ENCODE peak calls at places on chromosome 1, in five cellular contexts. Z is NCI-H2081, S is NCI-H1436, N is cardiac fibroblast, U is AML-193. B is an unnamed sample.

GRCh38 chr1:206030714-206031113 is 7.0 kb upstream of the CTSE start:
- DNase-seq in Z (peak), S (peak), N (peak), U (peak), B (peak)

GRCh38 chr1:151282883-151283725 is 1.0 kb downstream of the ZNF687 start:
- DNase-seq in Z (no peak), S (peak), N (no peak), U (peak), B (peak)

GRCh38 chr1:78289606-78290005 is 201.2 kb upstream of the PTGFR start:
- DNase-seq in Z (no peak), S (no peak), N (peak), U (no peak), B (no peak)

GRCh38 chr1:229406798-229407197 is 27.1 kb downstream of the ACTA1 start:
- DNase-seq in Z (no peak), S (no peak), N (no peak), U (no peak), B (peak)

GRCh38 chr1:26110731-26111529 is 694 bp upstream of the PDIK1L start:
- DNase-seq in Z (peak), S (peak), N (peak), U (peak), B (peak)

GRCh38 chr1:3444736-3445135 is 9.7 kb upstream of the ARHGEF16 start:
- DNase-seq in Z (no peak), S (no peak), N (no peak), U (no peak), B (no peak)

GRCh38 chr1:112527266-112528010 is 18.7 kb downstream of the WNT2B start:
- DNase-seq in Z (no peak), S (no peak), N (peak), U (no peak), B (no peak)

GRCh38 chr1:198934901-198935301 is 296.1 kb downstream of the PTPRC start:
- DNase-seq in Z (peak), S (peak), N (peak), U (peak), B (no peak)

GRCh38 chr1:65207317-65207716 is 59.3 kb downstream of the AK4 start:
- DNase-seq in Z (no peak), S (no peak), N (no peak), U (no peak), B (no peak)

GRCh38 chr1:2820731-2821372 is 19.4 kb upstream of the TTC34 start:
- DNase-seq in Z (no peak), S (no peak), N (no peak), U (no peak), B (no peak)

GRCh38 chr1:5565281-5565680 is 426.9 kb downstream of the NPHP4 start:
- DNase-seq in Z (no peak), S (no peak), N (no peak), U (no peak), B (no peak)

GRCh38 chr1:211742889-211743529 is 67.6 kb upstream of the NEK2 start:
- DNase-seq in Z (no peak), S (no peak), N (no peak), U (no peak), B (no peak)

GRCh38 chr1:183346276-183346732 is 71.9 kb downstream of the NMNAT2 start:
- DNase-seq in Z (no peak), S (no peak), N (no peak), U (no peak), B (no peak)

GRCh38 chr1:40949563-40949962 is 29.9 kb upstream of the CTPS1 start:
- DNase-seq in Z (no peak), S (no peak), N (no peak), U (no peak), B (no peak)

GRCh38 chr1:94856868-94857267 is 36.7 kb downstream of the SLC44A3 start:
- DNase-seq in Z (no peak), S (no peak), N (no peak), U (no peak), B (no peak)

GRCh38 chr1:99503276-99503747 is 142.6 kb upstream of the PALMD start:
- DNase-seq in Z (no peak), S (no peak), N (peak), U (no peak), B (no peak)

GRCh38 chr1:14724234-14724633 is 125.7 kb downstream of the KAZN start:
- DNase-seq in Z (no peak), S (no peak), N (no peak), U (no peak), B (no peak)

GRCh38 chr1:58363639-58364038 is 182.9 kb downstream of the OMA1 start:
- DNase-seq in Z (no peak), S (no peak), N (no peak), U (no peak), B (no peak)

B was measured in NCI-H1092.